ENCODE peak calls at places on chromosomes 11 and 22, in five cellular contexts. A, M, C, J and O are unnamed samples. For H3K27me3 and H3K4me1, the result is how much of the 10 kb centered on the place peaks cover.

GRCh38 chr11:58573451-58574104 is 2.1 kb downstream of the LPXN start:
- DNase-seq in A (no peak), M (peak), C (peak), J (peak), O (no peak)

GRCh38 chr11:6497069-6497839 is at the start of gene DNHD1:
- DNase-seq in A (peak), M (peak), C (no peak), J (no peak), O (no peak)

GRCh38 chr22:27452916-27453315 is 348.6 kb downstream of the MN1 start:
- DNase-seq in A (no peak), M (no peak), C (no peak), J (no peak), O (no peak)

GRCh38 chr22:22787805-22788459 is 99.7 kb upstream of the IGLL5 start:
- DNase-seq in A (peak), M (peak), C (peak), J (no peak), O (peak)

GRCh38 chr22:35987487-35987886 is 41.1 kb downstream of the RBFOX2 start:
- DNase-seq in A (no peak), M (peak), C (no peak), J (no peak), O (no peak)

GRCh38 chr11:30196400-30197206 is 34.2 kb upstream of the FSHB start:
- DNase-seq in A (peak), M (peak), C (peak), J (peak), O (peak)

GRCh38 chr11:11972148-11972547 is 36.3 kb downstream of the DKK3 start:
- DNase-seq in A (peak), M (no peak), C (no peak), J (no peak), O (no peak)

GRCh38 chr11:67060111-67060522 is 3.5 kb downstream of the RHOD start:
- DNase-seq in A (no peak), M (no peak), C (no peak), J (no peak), O (no peak)

GRCh38 chr11:94151903-94152677 is 23.4 kb downstream of the PANX1 start:
- DNase-seq in A (peak), M (peak), C (no peak), J (no peak), O (no peak)

GRCh38 chr11:123187670-123188507 is 7.2 kb downstream of the CLMP start:
- DNase-seq in A (no peak), M (peak), C (no peak), J (no peak), O (no peak)

GRCh38 chr11:77287615-77288273 is 13.7 kb downstream of the GDPD4 start:
- DNase-seq in A (no peak), M (peak), C (no peak), J (no peak), O (no peak)

GRCh38 chr11:77289737-77290136 is 11.7 kb downstream of the GDPD4 start:
- DNase-seq in A (no peak), M (no peak), C (no peak), J (no peak), O (no peak)

GRCh38 chr11:77284476-77285468 is 16.7 kb downstream of the GDPD4 start:
- DNase-seq in A (no peak), M (no peak), C (no peak), J (no peak), O (no peak)

GRCh38 chr11:77283101-77283500 is 18.4 kb downstream of the GDPD4 start:
- DNase-seq in A (no peak), M (no peak), C (no peak), J (no peak), O (no peak)

DNA sequence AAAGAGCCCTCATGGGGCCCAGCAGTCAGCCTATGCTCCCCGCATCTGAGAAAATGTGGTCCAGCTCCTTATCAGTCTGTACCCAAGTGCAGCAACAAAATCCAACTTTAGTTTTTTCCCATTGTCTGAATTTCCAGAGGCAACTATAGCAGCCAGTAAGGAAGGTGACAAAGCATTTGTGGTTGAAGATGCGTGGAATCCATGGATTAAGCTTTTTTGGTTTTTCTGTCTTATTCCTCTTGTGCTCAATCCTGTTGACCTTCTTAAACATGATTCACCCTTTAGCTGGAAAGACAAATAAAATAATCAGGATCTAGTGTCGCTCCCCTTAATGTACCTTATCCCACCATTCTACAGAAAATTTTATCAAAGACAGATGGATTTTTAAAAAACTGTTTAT is 14.3 kb downstream of the GDPD4 start:
- DNase-seq in A (no peak), M (no peak), C (no peak), J (no peak), O (no peak)
- H3K4me3 ChIP-seq in A (no peak), M (no peak), C (no peak), J (no peak), O (no peak)

GRCh38 chr11:88275636-88276035 is 61.9 kb downstream of the CTSC start:
- DNase-seq in A (no peak), M (no peak), C (no peak), J (no peak), O (no peak)
- H3K27me3 ChIP-seq in A (under half), M (under half), C (under half), J (under half), O (under half)

DNA sequence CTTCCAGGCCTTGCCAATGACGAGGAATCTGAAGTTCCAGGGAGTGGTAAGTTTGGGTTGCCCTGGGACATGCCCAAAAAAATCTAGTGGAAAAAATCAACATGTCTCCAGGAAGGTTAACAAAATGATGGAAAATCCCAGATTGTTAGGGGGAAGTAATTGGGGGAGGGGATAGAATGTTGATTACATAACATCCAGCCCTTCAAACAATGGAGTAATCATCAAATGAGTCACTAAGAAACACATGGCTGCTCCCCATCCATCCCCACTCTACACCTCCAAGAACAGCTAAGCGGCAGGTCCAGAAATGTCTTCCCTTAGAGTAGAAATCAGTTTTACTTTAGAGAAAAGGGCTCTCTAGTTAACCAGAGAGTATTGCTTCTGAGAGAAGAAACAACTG is 94.9 kb downstream of the ETS1 start:
- DNase-seq in A (no peak), M (peak), C (no peak), J (no peak), O (no peak)
- H3K4me1 ChIP-seq in A (under half), M (half or more), C (under half), J (under half), O (under half)

GRCh38 chr11:2534131-2534956 is 89.5 kb downstream of the KCNQ1 start:
- DNase-seq in A (no peak), M (no peak), C (no peak), J (no peak), O (no peak)
- H3K4me3 ChIP-seq in A (no peak), M (no peak), C (no peak), J (no peak), O (no peak)

DNA sequence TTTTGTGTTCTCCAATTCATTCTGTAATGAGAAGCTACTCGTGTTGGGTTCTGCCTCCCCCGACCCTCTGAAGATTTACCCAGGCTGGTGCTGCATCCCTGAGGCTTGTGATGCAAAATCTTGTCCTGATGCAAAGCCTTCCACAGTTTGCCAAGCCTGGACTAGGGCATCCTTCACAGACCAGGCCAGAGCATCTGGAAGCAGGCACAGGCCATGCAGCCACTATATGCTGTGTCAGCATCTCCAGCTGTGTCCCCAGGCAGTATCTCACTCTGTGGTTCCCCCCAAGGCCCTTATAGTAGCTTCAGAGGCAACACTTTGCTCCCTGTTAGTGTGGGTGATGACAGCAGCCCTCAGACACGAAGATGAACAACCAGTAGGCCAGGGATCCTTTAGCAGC is 77.3 kb upstream of the RCN1 start:
- DNase-seq in A (no peak), M (no peak), C (no peak), J (no peak), O (no peak)
- H3K27me3 ChIP-seq in A (under half), M (under half), C (under half), J (under half), O (under half)

DNA sequence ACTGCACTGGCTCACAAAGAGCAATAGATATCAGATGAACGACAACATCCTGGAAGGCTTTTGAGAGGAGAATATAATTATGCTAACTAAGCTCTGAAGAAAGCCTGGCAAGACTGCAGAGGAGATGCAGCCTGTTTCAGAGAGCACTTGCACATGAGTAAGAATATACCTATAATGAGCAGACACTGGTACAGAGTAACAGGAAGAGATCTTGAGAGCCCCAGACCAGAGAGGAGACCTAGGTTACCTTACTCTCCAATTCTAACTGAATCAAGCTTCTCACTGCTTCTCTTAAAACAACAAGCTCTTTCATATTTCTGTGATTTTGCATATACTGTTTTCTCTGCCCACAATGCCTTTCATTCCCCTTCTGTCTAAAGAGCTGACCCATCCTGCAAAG is 66.5 kb downstream of the FAM168A start:
- DNase-seq in A (no peak), M (no peak), C (no peak), J (no peak), O (no peak)
- H3K4me1 ChIP-seq in A (under half), M (under half), C (under half), J (under half), O (under half)

GRCh38 chr11:35040221-35040942 is 98.6 kb upstream of the CD44 start:
- DNase-seq in A (no peak), M (peak), C (no peak), J (no peak), O (no peak)
- H3K4me3 ChIP-seq in A (no peak), M (no peak), C (no peak), J (no peak), O (no peak)